ENCODE peak calls at places on chromosome 5, in eight cellular contexts. W is hypothalamus; L is right cardiac atrium; Z is HTR-8/SVneo; S is CD14-positive monocyte; F is iPS-NIHi11; U is activated CD4-positive, alpha-beta T cell treated with anti-CD3 and anti-CD28 coated beads for 24 hours; Y is G401. A is an unnamed sample.

GRCh38 chr5:127296321-127296720 is 5.7 kb downstream of the MEGF10 start:
- DNase-seq in U (no peak), L (no peak), Z (peak), F (no peak), W (no peak), S (no peak), Y (no peak), A (peak)

GRCh38 chr5:179559280-179560252 is 9.2 kb downstream of the RUFY1 start:
- DNase-seq in F (peak), W (peak), Y (peak), L (peak), U (peak), S (peak), Z (peak), A (peak)

GRCh38 chr5:92566113-92566767 is 1014.8 kb downstream of the NR2F1-AS1 start:
- DNase-seq in U (no peak), Y (no peak), F (no peak), Z (no peak), S (no peak), W (no peak), L (no peak), A (no peak)

GRCh38 chr5:64973226-64973625 is 204.5 kb downstream of the CWC27 start:
- DNase-seq in S (no peak), Y (no peak), F (no peak), U (no peak), L (no peak), W (no peak), Z (no peak), A (no peak)

GRCh38 chr5:78745985-78746384 is 97.4 kb upstream of the LHFPL2 start:
- DNase-seq in S (no peak), L (no peak), W (no peak), Y (no peak), Z (no peak), U (no peak), F (no peak), A (no peak)

GRCh38 chr5:171595401-171595800 is 176.0 kb downstream of the FGF18 start:
- DNase-seq in L (no peak), Y (no peak), Z (no peak), S (no peak), F (no peak), W (no peak), U (no peak), A (no peak)

GRCh38 chr5:41247135-41247534 is 33.8 kb upstream of the C6 start:
- DNase-seq in L (no peak), F (no peak), W (no peak), S (no peak), Y (no peak), U (no peak), Z (no peak), A (no peak)

GRCh38 chr5:50724262-50724661 is 57.8 kb downstream of the PARP8 start:
- DNase-seq in U (no peak), F (no peak), L (no peak), W (no peak), Z (no peak), S (no peak), Y (no peak), A (no peak)

GRCh38 chr5:1184481-1184880 is 16.9 kb upstream of the SLC6A19 start:
- DNase-seq in Y (no peak), F (no peak), Z (no peak), S (no peak), U (no peak), L (peak), W (no peak), A (no peak)

GRCh38 chr5:119218830-119219782 is 136.7 kb upstream of the TNFAIP8 start:
- DNase-seq in S (no peak), W (no peak), F (no peak), Y (no peak), Z (no peak), U (no peak), L (no peak), A (no peak)

A was measured in keratinocyte.